ENCODE peak calls at places on chromosome 21, in nine cellular contexts. O is mesendoderm; X is anterior cingulate cortex; L is HT-29; V is fibroblast of gingiva; J is SHP77 treated with DMSO at 0.1 percent for 48 hours; G is activated T-helper 1 cell treated with anti-CD3 and anti-CD28 coated beads, Interleukin-12 subunit alpha, Interleukin-12 subunit beta, Interleukin-2, Interleukin-4 antibody, amounts not matched to agents 30 ng/mL and 10 ng/mL and 1 ng/mL, durations not matched to agents 14 hours and 24 hours and 36 hours; A is nucleus accumbens; B is kidney. C is an unnamed sample.

GRCh38 chr21:14836950-14837349 is 227.8 kb downstream of the NRIP1 start:
- DNase-seq in B (no peak), A (no peak), V (no peak), G (no peak), O (no peak), X (no peak), L (no peak), J (no peak), C (no peak)

GRCh38 chr21:45168522-45168921 is 94.1 kb downstream of the ADARB1 start:
- DNase-seq in X (no peak), J (no peak), A (no peak), V (no peak), G (no peak), O (no peak), B (no peak), L (no peak), C (no peak)

GRCh38 chr21:38769253-38769780 is 36.4 kb upstream of the ETS2 start:
- DNase-seq in L (no peak), J (no peak), O (no peak), X (no peak), V (peak; percentile 71), A (no peak), G (no peak), B (no peak), C (no peak)

GRCh38 chr21:16891821-16892220 is 621.0 kb upstream of the CXADR start:
- DNase-seq in L (no peak), J (no peak), X (no peak), A (no peak), O (peak; percentile 76), B (no peak), G (no peak), V (peak; percentile 93), C (no peak)

GRCh38 chr21:26686278-26686677 is 113.2 kb upstream of the CYYR1 start:
- DNase-seq in A (no peak), V (no peak), X (no peak), L (peak; percentile 12), O (peak; percentile 74), G (no peak), B (no peak), J (no peak), C (peak; percentile 80)

GRCh38 chr21:33901421-33902288 is 13.9 kb downstream of the ATP5PO start:
- DNase-seq in A (no peak), O (peak; percentile 91), G (no peak), B (no peak), L (peak; percentile 29), X (peak; percentile 25), J (no peak), V (peak; percentile 77), C (peak; percentile 86)

GRCh38 chr21:38985423-38986378 is 180.0 kb downstream of the ETS2 start:
- DNase-seq in J (peak; percentile 76), A (no peak), O (no peak), X (peak; percentile 27), V (peak; percentile 97), B (peak; percentile 91), G (peak; percentile 50), L (no peak), C (no peak)

GRCh38 chr21:46093668-46094400 is 4.1 kb upstream of the COL6A2 start:
- DNase-seq in O (no peak), A (no peak), G (no peak), J (no peak), B (peak; percentile 55), X (no peak), L (no peak), V (no peak), C (no peak)

GRCh38 chr21:36148886-36149285 is 7.7 kb upstream of the DOP1B start:
- DNase-seq in J (no peak), L (no peak), G (no peak), B (no peak), A (no peak), O (no peak), V (no peak), X (no peak), C (no peak)

GRCh38 chr21:41857771-41858300 is 21.3 kb downstream of the PRDM15 start:
- DNase-seq in J (no peak), V (no peak), G (no peak), B (no peak), O (no peak), A (no peak), L (no peak), X (no peak), C (no peak)

GRCh38 chr21:37529649-37530048 is 163.1 kb downstream of the DYRK1A start:
- DNase-seq in A (no peak), G (no peak), J (no peak), O (no peak), V (no peak), L (no peak), B (no peak), X (no peak), C (no peak)

GRCh38 chr21:34351786-34352241 is 12.0 kb upstream of the KCNE2 start:
- DNase-seq in G (peak; percentile 7), A (no peak), V (peak; percentile 32), B (no peak), L (peak; percentile 70), J (peak; percentile 52), X (peak; percentile 59), O (peak; percentile 53), C (peak; percentile 57)

GRCh38 chr21:45403133-45403824 is 1.7 kb upstream of the COL18A1 start:
- DNase-seq in A (no peak), J (no peak), X (no peak), G (no peak), O (no peak), V (no peak), B (peak; percentile 76), L (no peak), C (no peak)

GRCh38 chr21:14435423-14435822 is 52.5 kb upstream of the HSPA13 start:
- DNase-seq in G (no peak), V (no peak), B (no peak), O (no peak), L (no peak), X (no peak), A (no peak), J (no peak), C (no peak)

GRCh38 chr21:42059721-42060120 is 11.4 kb upstream of the UMODL1 start:
- DNase-seq in X (no peak), O (no peak), B (peak; percentile 31), G (no peak), V (no peak), A (no peak), L (no peak), J (no peak), C (no peak)

GRCh38 chr21:45551316-45551715 is 9.1 kb upstream of the SLC19A1 start:
- DNase-seq in V (peak; percentile 44), X (no peak), J (no peak), A (no peak), O (no peak), L (peak; percentile 34), G (peak; percentile 27), B (peak; percentile 80), C (no peak)

GRCh38 chr21:38438476-38438893 is 59.8 kb downstream of the ERG start:
- DNase-seq in V (no peak), A (no peak), B (peak; percentile 85), X (no peak), L (peak; percentile 5), O (peak; percentile 37), J (peak; percentile 35), G (no peak), C (no peak)

GRCh38 chr21:44005593-44005992 is 6.5 kb upstream of the TRAPPC10 start:
- DNase-seq in L (no peak), V (no peak), X (no peak), B (no peak), A (no peak), J (no peak), G (no peak), O (no peak), C (no peak)

GRCh38 chr21:15190412-15190811 is 125.6 kb upstream of the NRIP1 start:
- DNase-seq in O (no peak), L (no peak), G (no peak), A (no peak), V (no peak), J (no peak), X (no peak), B (no peak), C (no peak)

GRCh38 chr21:45515241-45516061 is 26.8 kb downstream of the SLC19A1 start:
- DNase-seq in L (no peak), A (no peak), G (no peak), O (peak; percentile 81), V (no peak), J (no peak), X (no peak), B (peak; percentile 72), C (peak; percentile 57)

GRCh38 chr21:31298618-31299269 is 45.3 kb downstream of the TIAM1 start:
- DNase-seq in A (no peak), O (no peak), V (no peak), X (no peak), G (no peak), B (no peak), L (no peak), J (no peak), C (no peak)

GRCh38 chr21:19326581-19327319 is 923.2 kb upstream of the TMPRSS15 start:
- DNase-seq in A (no peak), J (no peak), O (no peak), B (no peak), L (no peak), V (no peak), X (no peak), G (no peak), C (no peak)

GRCh38 chr21:21196087-21196486 is 197.9 kb downstream of the NCAM2 start:
- DNase-seq in A (no peak), J (no peak), X (no peak), V (no peak), G (no peak), B (no peak), O (no peak), L (no peak), C (no peak)

GRCh38 chr21:32336711-32337110 is 38.1 kb downstream of the MRAP start:
- DNase-seq in V (no peak), A (no peak), G (no peak), L (no peak), X (no peak), J (no peak), B (no peak), O (no peak), C (no peak)

GRCh38 chr21:38809170-38809878 is 3.6 kb downstream of the ETS2 start:
- DNase-seq in L (peak; percentile 47), B (no peak), O (no peak), V (no peak), J (no peak), G (no peak), A (no peak), X (no peak), C (no peak)

GRCh38 chr21:15763359-15763758 is 33.6 kb downstream of the USP25 start:
- DNase-seq in J (no peak), O (no peak), B (no peak), G (no peak), V (no peak), L (no peak), X (no peak), A (no peak), C (no peak)

GRCh38 chr21:42739061-42739931 is 85.9 kb downstream of the PDE9A start:
- DNase-seq in V (peak; percentile 42), L (no peak), O (no peak), B (peak; percentile 61), G (no peak), J (no peak), X (no peak), A (no peak), C (no peak)

GRCh38 chr21:14114251-14114650 is 96.5 kb downstream of the LIPI start:
- DNase-seq in A (no peak), G (no peak), V (no peak), J (no peak), X (no peak), B (no peak), L (peak; percentile 56), O (peak; percentile 80), C (peak; percentile 89)

GRCh38 chr21:29961291-29962027 is 21.7 kb upstream of the GRIK1 start:
- DNase-seq in A (no peak), V (no peak), B (no peak), J (no peak), O (no peak), L (no peak), G (no peak), X (no peak), C (no peak)

GRCh38 chr21:45408811-45409261 is 3.9 kb downstream of the COL18A1 start:
- DNase-seq in G (no peak), V (no peak), O (no peak), L (no peak), X (no peak), J (no peak), B (peak; percentile 80), A (no peak), C (no peak)

GRCh38 chr21:24163539-24163938 is 1443.7 kb downstream of the MRPL39 start:
- DNase-seq in V (no peak), B (no peak), O (no peak), J (no peak), A (no peak), X (no peak), L (no peak), G (no peak), C (no peak)